ENCODE peak calls at places on chromosomes 6 and 20, in nine cellular contexts. Q, J, Y, P, S, R, N, A and K are unnamed samples.

GRCh38 chr6:99119109-99120031 is 171.6 kb upstream of the FBXL4 start:
- DNase-seq in Q (no peak), J (peak), Y (peak), P (peak), S (peak), R (peak), N (peak), A (no peak), K (no peak)

GRCh38 chr6:158008894-158009891 is 27.5 kb downstream of the SYNJ2 start:
- DNase-seq in Q (no peak), J (no peak), Y (no peak), P (no peak), S (peak), R (no peak), N (peak), A (peak), K (no peak)

GRCh38 chr20:50750145-50750671 is 18.8 kb downstream of the PARD6B start:
- DNase-seq in Q (no peak), J (no peak), Y (no peak), P (no peak), S (no peak), R (no peak), N (no peak), A (no peak), K (no peak)

GRCh38 chr6:2507638-2508037 is 243.1 kb downstream of the MYLK4 start:
- DNase-seq in Q (no peak), J (no peak), Y (no peak), P (no peak), S (no peak), R (no peak), N (no peak), A (no peak), K (no peak)

GRCh38 chr6:137033828-137034227 is 10.9 kb downstream of the IL20RA start:
- DNase-seq in Q (no peak), J (no peak), Y (no peak), P (no peak), S (no peak), R (no peak), N (no peak), A (no peak), K (no peak)

GRCh38 chr6:90701146-90701781 is 114.4 kb upstream of the MAP3K7 start:
- DNase-seq in Q (peak), J (no peak), Y (peak), P (no peak), S (no peak), R (peak), N (no peak), A (no peak), K (no peak)

GRCh38 chr6:225121-225721 is 67.1 kb upstream of the DUSP22 start:
- DNase-seq in Q (no peak), J (no peak), Y (no peak), P (no peak), S (no peak), R (peak), N (peak), A (no peak), K (no peak)

GRCh38 chr20:48945840-48946514 is 24.5 kb downstream of the ARFGEF2 start:
- DNase-seq in Q (no peak), J (no peak), Y (peak), P (peak), S (no peak), R (no peak), N (peak), A (peak), K (no peak)

DNA sequence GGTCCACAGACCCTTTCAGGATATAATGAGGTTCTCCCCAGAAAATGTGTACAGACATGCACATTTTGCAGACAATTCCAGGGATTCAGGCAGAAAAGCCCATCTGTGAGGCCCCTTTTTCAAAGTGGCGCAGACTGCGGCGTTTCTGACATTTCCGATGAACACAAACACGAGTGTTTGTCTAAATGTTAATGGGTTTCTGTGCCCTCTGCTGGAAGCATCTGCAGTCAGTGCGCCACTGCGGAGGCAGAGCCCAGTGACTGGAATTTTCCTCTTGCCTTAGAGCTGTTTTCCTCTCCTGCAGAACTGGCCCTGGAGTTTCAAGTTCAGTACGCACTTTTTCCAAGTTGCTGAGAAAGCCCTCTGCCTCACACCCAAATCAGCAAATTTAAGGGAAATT is 15.3 kb downstream of the ANKRD60 start:
- DNase-seq in Q (no peak), J (no peak), Y (peak), P (no peak), S (no peak), R (no peak), N (no peak), A (no peak), K (no peak)
- TF ChIP-seq CTCF in Q (no peak), J (no peak), Y (peak), P (no peak), S (no peak), R (no peak), N (no peak), A (no peak), K (no peak)

GRCh38 chr6:44167567-44167966 is 8.9 kb downstream of the CAPN11 start:
- DNase-seq in Q (no peak), J (no peak), Y (no peak), P (no peak), S (no peak), R (no peak), N (no peak), A (no peak), K (no peak)

GRCh38 chr6:44169886-44170570 is 11.4 kb downstream of the CAPN11 start:
- DNase-seq in Q (no peak), J (no peak), Y (no peak), P (no peak), S (no peak), R (no peak), N (no peak), A (peak), K (no peak)

GRCh38 chr6:44166116-44166515 is 7.5 kb downstream of the CAPN11 start:
- DNase-seq in Q (no peak), J (no peak), Y (no peak), P (no peak), S (no peak), R (no peak), N (no peak), A (no peak), K (no peak)

GRCh38 chr6:44169154-44169553 is 10.5 kb downstream of the CAPN11 start:
- DNase-seq in Q (no peak), J (no peak), Y (no peak), P (no peak), S (no peak), R (no peak), N (no peak), A (peak), K (no peak)

DNA sequence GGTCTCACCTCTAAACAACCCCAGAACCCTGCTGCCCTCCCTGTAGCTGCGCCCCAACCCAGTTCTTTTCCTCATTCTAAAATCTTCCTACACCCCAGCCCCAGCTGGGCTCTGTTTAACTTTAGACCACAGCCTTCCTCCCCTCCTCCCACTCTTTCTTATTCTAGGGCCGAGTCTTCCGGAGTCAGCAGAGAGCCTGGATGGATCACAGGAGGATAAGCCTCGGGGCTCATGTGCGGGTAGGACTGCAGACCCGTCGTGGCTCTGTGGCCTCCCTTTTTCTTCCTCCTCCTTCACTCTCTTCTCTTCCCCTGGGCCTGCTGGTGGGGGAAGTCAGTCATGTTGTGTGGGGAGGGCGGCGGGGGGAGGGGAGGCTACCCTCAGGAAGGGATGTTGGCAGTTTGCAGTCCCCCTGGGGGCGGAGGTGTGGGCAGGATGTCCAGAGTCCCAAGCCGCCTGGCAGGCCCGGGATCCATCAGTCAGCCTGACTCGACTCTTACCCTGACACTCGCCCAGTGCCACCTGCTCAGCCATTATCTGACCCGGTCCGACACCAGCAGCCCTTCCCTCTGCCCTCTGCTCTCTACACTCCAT is 8.1 kb downstream of the CAPN11 start:
- DNase-seq in Q (peak), J (no peak), Y (no peak), P (no peak), S (no peak), R (no peak), N (no peak), A (no peak), K (no peak)
- TF ChIP-seq CTCF in Q (no peak), J (no peak), Y (no peak), P (no peak), S (no peak), R (no peak), N (no peak), A (no peak), K (no peak)

DNA sequence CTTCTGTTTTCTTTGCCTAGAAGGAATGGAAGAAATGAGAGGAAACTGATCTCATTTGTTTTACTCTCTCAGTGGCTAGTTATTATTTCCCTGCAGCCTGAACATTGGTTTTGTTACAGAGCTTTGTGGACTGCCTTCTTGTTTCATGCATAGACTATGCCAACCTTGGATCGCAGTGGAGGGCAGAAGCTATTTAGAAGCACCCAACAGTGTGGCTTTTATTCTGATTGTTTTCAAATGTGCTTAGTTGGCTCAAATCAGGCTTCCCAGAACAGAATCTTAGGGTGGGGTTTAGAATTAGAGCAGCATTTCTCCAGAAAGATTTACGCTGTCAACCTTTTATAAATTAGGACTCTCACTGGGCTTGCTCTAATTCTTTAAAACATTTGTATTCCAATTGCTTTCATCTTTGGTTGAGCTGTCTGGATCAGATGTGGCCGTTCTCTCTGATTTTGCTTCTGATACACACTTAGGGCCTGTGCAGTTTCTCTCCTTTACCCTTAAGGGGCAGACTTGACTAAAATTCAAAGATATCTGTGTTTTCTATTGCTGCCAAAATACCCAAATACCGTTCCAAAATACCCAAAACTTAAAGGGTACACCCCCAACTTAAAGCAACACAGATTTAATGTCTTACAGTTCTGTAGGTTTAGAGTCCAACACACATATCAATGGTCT is 210.3 kb downstream of the BCKDHB start:
- DNase-seq in Q (no peak), J (no peak), Y (no peak), P (no peak), S (peak), R (no peak), N (no peak), A (no peak), K (no peak)
- TF ChIP-seq CTCF in Q (no peak), J (no peak), Y (no peak), P (no peak), S (peak), R (no peak), N (peak), A (no peak), K (no peak)

GRCh38 chr6:88725111-88725711 is 238.2 kb downstream of the RNGTT start:
- DNase-seq in Q (peak), J (peak), Y (no peak), P (no peak), S (peak), R (peak), N (peak), A (no peak), K (peak)
- TF ChIP-seq CTCF in Q (peak), J (peak), Y (no peak), P (peak), S (peak), R (peak), N (peak), A (no peak), K (peak)

GRCh38 chr6:28137458-28138020 is 4.1 kb upstream of the ZKSCAN8 start:
- DNase-seq in Q (no peak), J (no peak), Y (no peak), P (no peak), S (peak), R (no peak), N (peak), A (no peak), K (no peak)

GRCh38 chr6:28135393-28135792 is 6.3 kb upstream of the ZKSCAN8 start:
- DNase-seq in Q (no peak), J (no peak), Y (no peak), P (no peak), S (no peak), R (no peak), N (no peak), A (no peak), K (no peak)

GRCh38 chr6:28134716-28135115 is 7.0 kb upstream of the ZKSCAN8 start:
- DNase-seq in Q (no peak), J (no peak), Y (no peak), P (no peak), S (no peak), R (no peak), N (no peak), A (no peak), K (no peak)

GRCh38 chr6:28134015-28134414 is 7.7 kb upstream of the ZKSCAN8 start:
- DNase-seq in Q (no peak), J (peak), Y (peak), P (peak), S (peak), R (peak), N (peak), A (no peak), K (no peak)

GRCh38 chr6:28136585-28137457 is 4.9 kb upstream of the ZKSCAN8 start:
- DNase-seq in Q (peak), J (peak), Y (peak), P (peak), S (peak), R (peak), N (peak), A (peak), K (peak)
- TF ChIP-seq CTCF in Q (no peak), J (no peak), Y (no peak), P (no peak), S (no peak), R (no peak), N (no peak), A (no peak), K (no peak)

DNA sequence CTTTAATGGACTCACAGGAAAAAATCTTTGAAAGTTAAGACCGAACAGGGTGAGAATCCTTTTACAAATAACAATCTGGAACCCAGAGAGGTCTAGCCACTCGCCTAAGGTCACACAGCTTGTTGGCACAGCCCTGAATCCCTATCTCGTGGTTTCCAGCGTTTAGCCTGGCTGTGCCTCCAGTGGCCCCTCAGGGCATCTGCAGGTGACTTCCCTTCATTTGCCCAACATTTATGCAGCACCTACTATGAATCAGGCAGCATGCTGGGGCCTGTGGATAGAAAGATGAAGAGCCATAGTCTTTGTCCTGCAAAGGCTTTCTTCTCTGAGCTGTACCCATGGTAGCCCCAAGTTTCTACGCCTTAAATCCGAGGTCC is 2.6 kb upstream of the NR2E1 start:
- DNase-seq in Q (no peak), J (no peak), Y (peak), P (no peak), S (no peak), R (no peak), N (no peak), A (no peak), K (no peak)
- TF ChIP-seq CTCF in Q (no peak), J (no peak), Y (no peak), P (no peak), S (no peak), R (no peak), N (no peak), A (no peak), K (peak)

GRCh38 chr6:81752084-81752968 is at the start of gene TENT5A:
- DNase-seq in Q (peak), J (peak), Y (peak), P (no peak), S (peak), R (peak), N (peak), A (peak), K (peak)
- TF ChIP-seq CTCF in Q (no peak), J (peak), Y (no peak), P (no peak), S (no peak), R (no peak), N (no peak), A (no peak), K (peak)

GRCh38 chr6:56062856-56063255 is 184.5 kb downstream of the COL21A1 start:
- DNase-seq in Q (no peak), J (no peak), Y (no peak), P (no peak), S (no peak), R (no peak), N (no peak), A (no peak), K (no peak)
- TF ChIP-seq CTCF in Q (no peak), J (no peak), Y (no peak), P (no peak), S (no peak), R (no peak), N (no peak), A (no peak), K (no peak)

DNA sequence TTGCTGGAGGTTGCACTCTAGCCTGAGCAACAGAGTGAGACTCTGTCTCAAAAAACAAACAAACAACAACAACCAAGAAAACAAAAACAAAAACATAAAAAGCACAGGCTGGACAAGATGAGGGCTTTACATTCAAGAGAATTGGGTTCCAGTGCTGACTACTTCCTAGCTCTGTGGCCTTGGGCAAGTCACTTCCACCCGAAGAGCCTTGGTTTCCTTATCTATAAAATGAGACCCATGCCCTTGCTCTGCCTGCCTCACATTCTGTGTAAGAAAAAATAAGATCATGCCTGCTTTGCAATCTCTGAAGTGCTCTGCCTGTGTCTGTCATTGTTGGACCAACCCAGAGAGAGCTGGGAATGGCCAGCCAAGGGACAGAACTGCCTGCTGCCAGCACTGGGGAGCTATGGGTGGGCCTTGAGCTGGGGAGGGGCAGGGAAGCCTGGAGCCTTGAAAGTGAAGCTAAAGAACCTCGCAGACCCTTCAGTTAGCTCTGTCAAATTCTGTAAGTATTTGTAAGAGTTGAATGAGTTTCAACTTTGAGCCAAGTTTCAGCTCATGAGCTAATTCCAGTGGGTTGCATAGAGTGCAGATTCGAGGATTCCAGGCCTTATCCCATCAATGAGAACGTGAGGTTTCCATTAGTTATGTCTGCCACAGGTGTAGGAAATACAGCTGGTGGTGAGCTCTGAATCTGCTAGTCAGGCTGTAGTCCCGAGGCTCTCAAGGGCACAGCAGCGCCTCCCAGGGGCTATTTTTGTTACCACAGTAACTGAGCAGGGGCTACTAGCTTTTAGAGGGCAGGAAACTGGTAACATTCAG is 93.2 kb downstream of the DLGAP4 start:
- DNase-seq in Q (peak), J (peak), Y (peak), P (peak), S (peak), R (peak), N (peak), A (peak), K (peak)
- TF ChIP-seq CTCF in Q (peak), J (peak), Y (peak), P (peak), S (peak), R (peak), N (peak), A (no peak), K (peak)

GRCh38 chr6:52498538-52499017 is 78.3 kb downstream of the TRAM2 start:
- DNase-seq in Q (no peak), J (no peak), Y (no peak), P (no peak), S (no peak), R (no peak), N (no peak), A (peak), K (no peak)

GRCh38 chr6:52500268-52501129 is 76.4 kb downstream of the TRAM2 start:
- DNase-seq in Q (no peak), J (no peak), Y (no peak), P (no peak), S (no peak), R (no peak), N (no peak), A (no peak), K (no peak)

GRCh38 chr6:52497652-52498408 is 77.7 kb downstream of the EFHC1 start:
- DNase-seq in Q (no peak), J (no peak), Y (no peak), P (no peak), S (no peak), R (no peak), N (peak), A (peak), K (no peak)

GRCh38 chr6:52499026-52499425 is 77.8 kb downstream of the TRAM2 start:
- DNase-seq in Q (no peak), J (no peak), Y (no peak), P (no peak), S (no peak), R (no peak), N (peak), A (no peak), K (no peak)

DNA sequence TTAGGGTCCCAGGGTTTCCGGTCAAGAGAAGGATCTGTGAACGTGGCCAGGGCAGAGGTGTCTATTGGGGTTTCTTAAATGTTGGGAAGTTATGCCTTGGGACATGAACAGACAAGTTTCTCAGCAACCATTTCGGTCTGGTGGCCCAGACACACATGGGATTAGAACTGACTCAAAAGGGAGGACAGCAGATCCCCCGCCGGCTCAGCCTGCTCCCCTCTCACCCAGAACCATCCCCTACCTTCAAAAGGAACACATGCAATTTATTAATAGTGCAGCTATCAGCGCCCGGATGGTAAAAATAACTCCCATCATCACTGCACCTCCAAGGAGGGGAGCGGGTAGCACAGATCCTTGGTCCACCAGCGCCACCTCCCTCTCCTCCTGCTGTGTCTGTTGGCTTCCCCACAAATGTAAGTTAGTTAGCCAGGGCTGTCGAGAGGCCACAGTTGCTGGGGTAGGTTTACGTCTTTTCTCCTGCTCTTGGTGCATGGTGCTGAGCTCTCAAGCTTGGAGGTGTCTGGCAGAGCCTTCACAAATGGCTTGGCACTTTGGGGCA is 77.1 kb downstream of the TRAM2 start:
- DNase-seq in Q (no peak), J (no peak), Y (no peak), P (no peak), S (no peak), R (no peak), N (no peak), A (no peak), K (no peak)
- TF ChIP-seq CTCF in Q (no peak), J (no peak), Y (no peak), P (no peak), S (no peak), R (no peak), N (no peak), A (no peak), K (no peak)